ENCODE peak calls at places on chromosomes 2 and 18, in six cellular contexts. L, M, Z, J, S and U are unnamed samples.

GRCh38 chr18:42765225-42765624 is 350.3 kb downstream of the RIT2 start:
- DNase-seq in S (no peak), L (no peak), Z (no peak), J (no peak), M (no peak), U (no peak)

GRCh38 chr18:3217930-3218647 is 1.7 kb downstream of the MYOM1 start:
- DNase-seq in L (no peak), S (no peak), Z (no peak), J (no peak), M (no peak), U (no peak)

GRCh38 chr2:37795456-37795855 is 124.0 kb upstream of the CDC42EP3 start:
- DNase-seq in S (no peak), Z (no peak), L (no peak), J (no peak), M (no peak), U (no peak)

GRCh38 chr2:197972017-197972416 is 167.6 kb downstream of the PLCL1 start:
- DNase-seq in M (no peak), Z (no peak), J (no peak), L (no peak), S (no peak), U (no peak)

GRCh38 chr2:1653956-1654695 is 90.2 kb downstream of the PXDN start:
- DNase-seq in J (no peak), S (no peak), L (no peak), Z (no peak), M (no peak), U (no peak)

GRCh38 chr18:9974279-9974915 is 60.6 kb downstream of the VAPA start:
- DNase-seq in J (no peak), S (no peak), M (no peak), Z (no peak), L (no peak), U (no peak)

GRCh38 chr2:170930132-170931109 is 1.4 kb downstream of the GORASP2 start:
- DNase-seq in S (no peak), L (peak; percentile 50), M (peak; percentile 43), J (no peak), Z (peak; percentile 77), U (no peak)

GRCh38 chr2:207746131-207746530 is 23.6 kb downstream of the FZD5 start:
- DNase-seq in M (no peak), S (peak; percentile 49), L (peak; percentile 36), Z (peak; percentile 65), J (no peak), U (peak; percentile 20)

GRCh38 chr18:31454066-31454708 is 6.6 kb downstream of the DSG3 start:
- DNase-seq in L (no peak), Z (no peak), J (no peak), S (no peak), M (no peak), U (no peak)

GRCh38 chr2:39743170-39743851 is 35.7 kb downstream of the THUMPD2 start:
- DNase-seq in M (no peak), S (no peak), Z (no peak), J (no peak), L (no peak), U (no peak)

GRCh38 chr2:112542974-112543760 is 902 bp downstream of the POLR1B start:
- DNase-seq in J (no peak), L (peak; percentile 14), Z (peak; percentile 20), S (no peak), M (no peak), U (no peak)

GRCh38 chr18:45370190-45371010 is 244.9 kb upstream of the SLC14A2 start:
- DNase-seq in Z (no peak), J (no peak), S (no peak), M (no peak), L (no peak), U (no peak)

GRCh38 chr2:6352906-6353515 is 512.7 kb downstream of the CMPK2 start:
- DNase-seq in Z (no peak), S (peak; percentile 49), M (no peak), J (no peak), L (no peak), U (peak; percentile 20)

GRCh38 chr2:165584126-165584525 is 114.6 kb downstream of the CSRNP3 start:
- DNase-seq in J (no peak), S (no peak), Z (no peak), L (no peak), M (no peak), U (no peak)

GRCh38 chr2:102158336-102158735 is 15.8 kb downstream of the IL1R1 start:
- DNase-seq in L (no peak), M (no peak), S (no peak), Z (no peak), J (no peak), U (no peak)